ENCODE peak calls at places on chromosomes 7 and 10, in six cellular contexts. One of them, this sample, is unnamed. For H3K4me1, the result is how much of the 10 kb centered on the place peaks cover.

GRCh38 chr7:95047291-95047690 is 139.9 kb downstream of the PPP1R9A start:
- DNase-seq in HepG2: no peak
- DNase-seq in endothelial cell of umbilical vein: no peak
- DNase-seq in DND-41: no peak
- DNase-seq in mammary epithelial cell: no peak
- DNase-seq in fibroblast of lung: no peak
- DNase-seq in this sample: no peak

GRCh38 chr7:106071356-106071998 is 40.6 kb downstream of the SYPL1 start:
- DNase-seq in mammary epithelial cell: no peak
- DNase-seq in endothelial cell of umbilical vein: peak
- DNase-seq in DND-41: peak
- DNase-seq in HepG2: no peak
- DNase-seq in fibroblast of lung: peak
- DNase-seq in this sample: peak

GRCh38 chr7:6589151-6589828 is 531 bp upstream of the INTS15 start:
- DNase-seq in endothelial cell of umbilical vein: no peak
- DNase-seq in fibroblast of lung: no peak
- DNase-seq in mammary epithelial cell: no peak
- DNase-seq in DND-41: no peak
- DNase-seq in HepG2: no peak
- DNase-seq in this sample: no peak

GRCh38 chr10:58028597-58029366 is 238.9 kb downstream of the IPMK start:
- DNase-seq in fibroblast of lung: peak
- DNase-seq in mammary epithelial cell: peak
- DNase-seq in HepG2: no peak
- DNase-seq in DND-41: no peak
- DNase-seq in endothelial cell of umbilical vein: no peak
- DNase-seq in this sample: no peak

GRCh38 chr10:126062132-126063032 is 166.0 kb downstream of the FANK1 start:
- DNase-seq in DND-41: no peak
- DNase-seq in fibroblast of lung: peak
- DNase-seq in HepG2: no peak
- DNase-seq in endothelial cell of umbilical vein: peak
- DNase-seq in mammary epithelial cell: peak
- DNase-seq in this sample: peak

GRCh38 chr10:11699546-11700097 is 42.6 kb upstream of the ECHDC3 start:
- DNase-seq in endothelial cell of umbilical vein: no peak
- DNase-seq in fibroblast of lung: no peak
- DNase-seq in mammary epithelial cell: no peak
- DNase-seq in HepG2: peak
- DNase-seq in DND-41: no peak
- DNase-seq in this sample: no peak

GRCh38 chr7:98923512-98923911 is 45.2 kb downstream of the TRRAP start:
- DNase-seq in mammary epithelial cell: no peak
- DNase-seq in HepG2: no peak
- DNase-seq in DND-41: no peak
- DNase-seq in fibroblast of lung: no peak
- DNase-seq in endothelial cell of umbilical vein: no peak
- DNase-seq in this sample: no peak

GRCh38 chr10:95536017-95536416 is 25.2 kb downstream of the SORBS1 start:
- DNase-seq in DND-41: no peak
- DNase-seq in fibroblast of lung: peak
- DNase-seq in mammary epithelial cell: no peak
- DNase-seq in HepG2: no peak
- DNase-seq in endothelial cell of umbilical vein: peak
- DNase-seq in this sample: no peak

GRCh38 chr10:47246409-47247189 is 53.4 kb upstream of the GDF10 start:
- DNase-seq in mammary epithelial cell: no peak
- DNase-seq in endothelial cell of umbilical vein: no peak
- DNase-seq in fibroblast of lung: no peak
- DNase-seq in HepG2: no peak
- DNase-seq in DND-41: no peak
- DNase-seq in this sample: no peak

GRCh38 chr7:138755331-138755747 is 42.5 kb upstream of the TMEM213 start:
- DNase-seq in endothelial cell of umbilical vein: no peak
- DNase-seq in DND-41: no peak
- DNase-seq in HepG2: peak
- DNase-seq in mammary epithelial cell: peak
- DNase-seq in fibroblast of lung: peak
- DNase-seq in this sample: no peak

GRCh38 chr10:31320179-31320597 is 1.2 kb downstream of the ZEB1 start:
- DNase-seq in DND-41: peak
- DNase-seq in endothelial cell of umbilical vein: no peak
- DNase-seq in mammary epithelial cell: peak
- DNase-seq in fibroblast of lung: peak
- DNase-seq in HepG2: no peak
- DNase-seq in this sample: no peak

GRCh38 chr10:131636116-131636515 is 264.7 kb upstream of the PPP2R2D start:
- DNase-seq in fibroblast of lung: no peak
- DNase-seq in endothelial cell of umbilical vein: no peak
- DNase-seq in mammary epithelial cell: no peak
- DNase-seq in HepG2: no peak
- DNase-seq in DND-41: no peak
- DNase-seq in this sample: no peak

GRCh38 chr7:77328669-77329068 is 87.5 kb downstream of the GSAP start:
- DNase-seq in HepG2: no peak
- DNase-seq in endothelial cell of umbilical vein: peak
- DNase-seq in mammary epithelial cell: no peak
- DNase-seq in fibroblast of lung: peak
- DNase-seq in DND-41: no peak
- DNase-seq in this sample: no peak

GRCh38 chr7:37916673-37917660 is at the start of gene SFRP4:
- DNase-seq in DND-41: no peak
- DNase-seq in fibroblast of lung: peak
- DNase-seq in mammary epithelial cell: peak
- DNase-seq in endothelial cell of umbilical vein: peak
- DNase-seq in HepG2: peak
- DNase-seq in this sample: peak

GRCh38 chr7:7751243-7752092 is 33.1 kb upstream of the RPA3 start:
- DNase-seq in mammary epithelial cell: no peak
- DNase-seq in endothelial cell of umbilical vein: no peak
- DNase-seq in DND-41: no peak
- DNase-seq in fibroblast of lung: no peak
- DNase-seq in HepG2: peak
- DNase-seq in this sample: peak

GRCh38 chr10:29949411-29950011 is 109.9 kb downstream of the JCAD start:
- DNase-seq in fibroblast of lung: peak
- DNase-seq in HepG2: no peak
- DNase-seq in DND-41: no peak
- DNase-seq in mammary epithelial cell: peak
- DNase-seq in endothelial cell of umbilical vein: peak
- DNase-seq in this sample: no peak

GRCh38 chr10:104479906-104480579 is 126.4 kb downstream of the CFAP58 start:
- DNase-seq in endothelial cell of umbilical vein: no peak
- DNase-seq in mammary epithelial cell: no peak
- DNase-seq in DND-41: no peak
- DNase-seq in fibroblast of lung: no peak
- DNase-seq in HepG2: no peak
- DNase-seq in this sample: no peak

GRCh38 chr10:47041401-47042198 is 130.4 kb downstream of the PTPN20 start:
- DNase-seq in HepG2: no peak
- DNase-seq in fibroblast of lung: no peak
- DNase-seq in mammary epithelial cell: no peak
- DNase-seq in endothelial cell of umbilical vein: no peak
- DNase-seq in DND-41: no peak
- DNase-seq in this sample: no peak

GRCh38 chr10:112767156-112767555 is 182.9 kb upstream of the TCF7L2 start:
- DNase-seq in DND-41: no peak
- DNase-seq in mammary epithelial cell: no peak
- DNase-seq in HepG2: no peak
- DNase-seq in fibroblast of lung: peak
- DNase-seq in endothelial cell of umbilical vein: no peak
- DNase-seq in this sample: no peak

GRCh38 chr7:1234794-1235500 is 2.3 kb downstream of the UNCX start:
- DNase-seq in HepG2: no peak
- DNase-seq in fibroblast of lung: no peak
- DNase-seq in DND-41: no peak
- DNase-seq in endothelial cell of umbilical vein: no peak
- DNase-seq in mammary epithelial cell: no peak
- DNase-seq in this sample: no peak

GRCh38 chr7:37391791-37392672 is 56.6 kb downstream of the ELMO1 start:
- DNase-seq in endothelial cell of umbilical vein: peak
- DNase-seq in fibroblast of lung: no peak
- DNase-seq in DND-41: no peak
- DNase-seq in mammary epithelial cell: no peak
- DNase-seq in HepG2: no peak
- DNase-seq in this sample: no peak

GRCh38 chr7:151592868-151593486 is 73.3 kb upstream of the RHEB start:
- DNase-seq in DND-41: no peak
- DNase-seq in endothelial cell of umbilical vein: peak
- DNase-seq in HepG2: no peak
- DNase-seq in mammary epithelial cell: peak
- DNase-seq in fibroblast of lung: peak
- DNase-seq in this sample: no peak

GRCh38 chr7:117986645-117987269 is 113.5 kb upstream of the CTTNBP2 start:
- DNase-seq in mammary epithelial cell: no peak
- DNase-seq in DND-41: no peak
- DNase-seq in HepG2: no peak
- DNase-seq in endothelial cell of umbilical vein: no peak
- DNase-seq in fibroblast of lung: no peak
- DNase-seq in this sample: no peak

GRCh38 chr10:75469018-75469616 is 37.7 kb downstream of the LRMDA start:
- DNase-seq in endothelial cell of umbilical vein: peak
- DNase-seq in DND-41: no peak
- DNase-seq in HepG2: peak
- DNase-seq in fibroblast of lung: peak
- DNase-seq in mammary epithelial cell: peak
- DNase-seq in this sample: peak

GRCh38 chr10:26779176-26779860 is 81.4 kb downstream of the ABI1 start:
- DNase-seq in endothelial cell of umbilical vein: no peak
- DNase-seq in mammary epithelial cell: no peak
- DNase-seq in DND-41: no peak
- DNase-seq in HepG2: no peak
- DNase-seq in fibroblast of lung: no peak
- DNase-seq in this sample: peak

GRCh38 chr10:26781797-26782196 is 79.0 kb downstream of the ABI1 start:
- DNase-seq in mammary epithelial cell: peak
- DNase-seq in HepG2: no peak
- DNase-seq in endothelial cell of umbilical vein: no peak
- DNase-seq in fibroblast of lung: peak
- DNase-seq in DND-41: no peak
- DNase-seq in this sample: no peak

GRCh38 chr10:26777686-26778085 is 80.2 kb downstream of the PDSS1 start:
- DNase-seq in endothelial cell of umbilical vein: no peak
- DNase-seq in mammary epithelial cell: no peak
- DNase-seq in fibroblast of lung: no peak
- DNase-seq in DND-41: no peak
- DNase-seq in HepG2: no peak
- DNase-seq in this sample: no peak

GRCh38 chr10:26780106-26780792 is 80.5 kb downstream of the ABI1 start:
- DNase-seq in DND-41: no peak
- DNase-seq in endothelial cell of umbilical vein: no peak
- DNase-seq in fibroblast of lung: no peak
- DNase-seq in HepG2: no peak
- DNase-seq in mammary epithelial cell: no peak
- DNase-seq in this sample: no peak

GRCh38 chr10:26780793-26781601 is 79.8 kb downstream of the ABI1 start:
- DNase-seq in endothelial cell of umbilical vein: no peak
- DNase-seq in mammary epithelial cell: peak
- DNase-seq in fibroblast of lung: peak
- DNase-seq in HepG2: no peak
- DNase-seq in DND-41: no peak
- DNase-seq in this sample: no peak
- H3K9ac ChIP-seq in endothelial cell of umbilical vein: no peak
- H3K9ac ChIP-seq in mammary epithelial cell: peak
- H3K9ac ChIP-seq in fibroblast of lung: no peak
- H3K9ac ChIP-seq in HepG2: no peak
- H3K9ac ChIP-seq in DND-41: no peak
- H3K9ac ChIP-seq in this sample: no peak

GRCh38 chr7:113635492-113635891 is 283.3 kb downstream of the PPP1R3A start:
- DNase-seq in mammary epithelial cell: no peak
- DNase-seq in DND-41: no peak
- DNase-seq in endothelial cell of umbilical vein: no peak
- DNase-seq in fibroblast of lung: no peak
- DNase-seq in HepG2: no peak
- DNase-seq in this sample: no peak
- H3K4me1 ChIP-seq in mammary epithelial cell: half or more
- H3K4me1 ChIP-seq in DND-41: under half
- H3K4me1 ChIP-seq in endothelial cell of umbilical vein: under half
- H3K4me1 ChIP-seq in fibroblast of lung: under half
- H3K4me1 ChIP-seq in HepG2: under half
- H3K4me1 ChIP-seq in this sample: under half

GRCh38 chr7:39757604-39758003 is 134.2 kb downstream of the RALA start:
- DNase-seq in mammary epithelial cell: no peak
- DNase-seq in HepG2: no peak
- DNase-seq in fibroblast of lung: peak
- DNase-seq in endothelial cell of umbilical vein: no peak
- DNase-seq in DND-41: no peak
- DNase-seq in this sample: no peak

GRCh38 chr7:39761435-39761834 is 138.1 kb downstream of the RALA start:
- DNase-seq in fibroblast of lung: no peak
- DNase-seq in HepG2: no peak
- DNase-seq in endothelial cell of umbilical vein: no peak
- DNase-seq in mammary epithelial cell: peak
- DNase-seq in DND-41: no peak
- DNase-seq in this sample: no peak

GRCh38 chr7:39754326-39755120 is 131.2 kb downstream of the RALA start:
- DNase-seq in fibroblast of lung: peak
- DNase-seq in HepG2: no peak
- DNase-seq in DND-41: no peak
- DNase-seq in mammary epithelial cell: peak
- DNase-seq in endothelial cell of umbilical vein: peak
- DNase-seq in this sample: no peak

GRCh38 chr7:39753823-39754325 is 130.5 kb downstream of the RALA start:
- DNase-seq in DND-41: no peak
- DNase-seq in mammary epithelial cell: no peak
- DNase-seq in HepG2: no peak
- DNase-seq in endothelial cell of umbilical vein: no peak
- DNase-seq in fibroblast of lung: no peak
- DNase-seq in this sample: no peak

GRCh38 chr7:39758234-39758970 is 135.0 kb downstream of the RALA start:
- DNase-seq in DND-41: no peak
- DNase-seq in mammary epithelial cell: peak
- DNase-seq in endothelial cell of umbilical vein: no peak
- DNase-seq in HepG2: no peak
- DNase-seq in fibroblast of lung: no peak
- DNase-seq in this sample: no peak
- H3K27ac ChIP-seq in DND-41: no peak
- H3K27ac ChIP-seq in mammary epithelial cell: peak
- H3K27ac ChIP-seq in endothelial cell of umbilical vein: no peak
- H3K27ac ChIP-seq in HepG2: no peak
- H3K27ac ChIP-seq in fibroblast of lung: no peak
- H3K27ac ChIP-seq in this sample: no peak

DNA sequence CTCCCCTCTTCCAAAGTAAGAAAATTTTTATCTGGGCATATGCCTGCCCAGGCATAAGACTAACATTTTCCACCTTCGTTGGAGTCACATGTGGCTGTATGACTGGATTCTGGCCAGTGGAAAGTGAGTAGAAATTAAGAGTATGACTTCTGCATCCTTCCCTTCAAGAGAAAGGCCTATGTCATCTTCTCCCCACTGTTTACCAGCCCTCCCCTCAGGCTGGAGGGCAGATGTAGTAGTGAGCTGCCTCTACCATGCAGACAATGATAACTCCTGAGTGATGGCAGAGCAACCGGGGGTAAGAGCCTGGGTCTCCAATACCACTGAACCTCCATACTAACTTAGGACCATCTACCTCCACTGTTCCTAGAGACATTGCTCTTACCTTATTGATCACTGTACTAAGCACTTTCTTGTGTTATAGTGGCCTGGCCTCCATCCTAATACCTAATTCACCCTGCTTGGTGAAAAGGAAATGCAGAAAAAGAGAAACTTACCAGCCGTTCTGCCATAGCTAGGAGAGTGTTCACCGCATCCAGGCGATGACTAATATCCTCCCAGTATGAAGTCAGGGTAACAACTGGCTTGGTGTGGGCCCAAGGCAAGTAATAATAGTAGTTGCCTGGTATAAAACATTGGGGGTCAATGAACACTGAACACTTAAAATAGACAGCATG is 102.6 kb downstream of the MYOF start:
- DNase-seq in fibroblast of lung: peak
- DNase-seq in DND-41: no peak
- DNase-seq in mammary epithelial cell: peak
- DNase-seq in endothelial cell of umbilical vein: peak
- DNase-seq in HepG2: no peak
- DNase-seq in this sample: no peak
- H3K9ac ChIP-seq in fibroblast of lung: no peak
- H3K9ac ChIP-seq in DND-41: no peak
- H3K9ac ChIP-seq in mammary epithelial cell: peak
- H3K9ac ChIP-seq in endothelial cell of umbilical vein: peak
- H3K9ac ChIP-seq in HepG2: no peak
- H3K9ac ChIP-seq in this sample: no peak

This sample was measured in colonic mucosa.